ENCODE peak calls at places on chromosomes 6 and 20, in four cellular contexts. S, L, M and A are unnamed samples.
A peak's percentile ranks its signal among the peaks of the same experiment; 100 is the strongest.

GRCh38 chr6:90569223-90569622 is 17.6 kb downstream of the MAP3K7 start:
- DNase-seq in M (no peak), L (no peak), S (no peak), A (no peak)

GRCh38 chr6:168078199-168078942 is 641 bp downstream of the FRMD1 start:
- DNase-seq in M (no peak), S (no peak), L (no peak), A (no peak)

GRCh38 chr6:142900467-142900961 is 44.5 kb downstream of the HIVEP2 start:
- DNase-seq in S (no peak), L (no peak), M (no peak), A (no peak)

GRCh38 chr6:108944058-108944457 is 95.8 kb downstream of the ARMC2 start:
- DNase-seq in S (no peak), M (no peak), L (no peak), A (no peak)

GRCh38 chr20:45779011-45779915 is 12.4 kb downstream of the WFDC3 start:
- DNase-seq in L (no peak), S (no peak), M (peak; percentile 98), A (no peak)

GRCh38 chr6:89952696-89953095 is 58.4 kb downstream of the GJA10 start:
- DNase-seq in M (no peak), S (no peak), L (no peak), A (no peak)

GRCh38 chr6:151293621-151294020 is 53.9 kb downstream of the AKAP12 start:
- DNase-seq in S (no peak), L (no peak), M (no peak), A (no peak)

GRCh38 chr6:71080793-71081192 is 123.9 kb upstream of the B3GAT2 start:
- DNase-seq in L (no peak), M (no peak), S (no peak), A (no peak)

GRCh38 chr20:8401491-8401890 is 269.4 kb downstream of the PLCB1 start:
- DNase-seq in M (no peak), L (no peak), S (no peak), A (no peak)

GRCh38 chr6:48667797-48668196 is 556.8 kb upstream of the PTCHD4 start:
- DNase-seq in M (no peak), S (no peak), L (no peak), A (no peak)

GRCh38 chr6:22807818-22808217 is 238.5 kb downstream of the HDGFL1 start:
- DNase-seq in L (no peak), M (no peak), S (no peak), A (no peak)
- TF ChIP-seq FOSL1 in L (no peak), M (no peak), S (no peak), A (no peak)

GRCh38 chr6:153207617-153208016 is 76.5 kb upstream of the RGS17 start:
- DNase-seq in L (no peak), M (no peak), S (no peak), A (no peak)
- TF ChIP-seq FOSL1 in L (no peak), M (no peak), S (no peak), A (no peak)

GRCh38 chr6:6889601-6890000 is 218.2 kb upstream of the RREB1 start:
- DNase-seq in S (no peak), L (no peak), M (no peak), A (no peak)

GRCh38 chr6:6892706-6893601 is 214.8 kb upstream of the RREB1 start:
- DNase-seq in L (no peak), M (no peak), S (no peak), A (no peak)

GRCh38 chr6:6891074-6891754 is 216.5 kb upstream of the RREB1 start:
- DNase-seq in M (no peak), L (no peak), S (no peak), A (no peak)

GRCh38 chr6:6891949-6892461 is 215.8 kb upstream of the RREB1 start:
- DNase-seq in S (no peak), L (no peak), M (no peak), A (no peak)

GRCh38 chr6:6890400-6890858 is 217.3 kb upstream of the RREB1 start:
- DNase-seq in L (peak; percentile 47), M (no peak), S (no peak), A (peak; percentile 59)
- TF ChIP-seq FOSL1 in L (no peak), M (no peak), S (no peak), A (no peak)

GRCh38 chr20:32780749-32781402 is 18.7 kb downstream of the DNMT3B start:
- DNase-seq in M (no peak), S (no peak), L (no peak), A (no peak)
- TF ChIP-seq FOSL1 in M (no peak), S (no peak), L (no peak), A (no peak)

GRCh38 chr6:41459738-41460137 is 86.4 kb upstream of the FOXP4 start:
- DNase-seq in S (peak; percentile 49), L (no peak), M (no peak), A (no peak)
- TF ChIP-seq FOSL1 in S (no peak), L (no peak), M (no peak), A (no peak)

DNA sequence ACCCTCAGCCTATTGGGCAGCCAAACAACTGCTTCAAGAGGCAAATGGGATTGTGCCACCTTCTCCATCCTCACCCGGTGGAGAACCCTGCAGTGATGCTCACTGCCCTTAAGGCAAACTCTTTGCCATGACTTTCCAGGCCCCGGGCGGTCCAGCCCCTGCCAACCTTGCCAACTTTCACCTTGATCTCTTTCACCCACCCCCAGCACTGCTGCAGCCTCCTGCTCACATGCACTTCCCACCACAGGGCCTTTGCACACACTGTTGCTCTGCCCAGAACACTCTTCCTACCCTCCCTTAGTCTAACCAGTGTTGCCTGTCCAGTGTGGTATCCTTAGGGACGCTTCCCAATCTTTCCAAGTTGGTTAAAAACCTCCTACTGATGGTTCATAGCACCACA is 221.1 kb downstream of the EYA2 start:
- DNase-seq in M (no peak), L (no peak), S (no peak), A (no peak)
- TF ChIP-seq FOSL1 in M (no peak), L (no peak), S (no peak), A (no peak)

DNA sequence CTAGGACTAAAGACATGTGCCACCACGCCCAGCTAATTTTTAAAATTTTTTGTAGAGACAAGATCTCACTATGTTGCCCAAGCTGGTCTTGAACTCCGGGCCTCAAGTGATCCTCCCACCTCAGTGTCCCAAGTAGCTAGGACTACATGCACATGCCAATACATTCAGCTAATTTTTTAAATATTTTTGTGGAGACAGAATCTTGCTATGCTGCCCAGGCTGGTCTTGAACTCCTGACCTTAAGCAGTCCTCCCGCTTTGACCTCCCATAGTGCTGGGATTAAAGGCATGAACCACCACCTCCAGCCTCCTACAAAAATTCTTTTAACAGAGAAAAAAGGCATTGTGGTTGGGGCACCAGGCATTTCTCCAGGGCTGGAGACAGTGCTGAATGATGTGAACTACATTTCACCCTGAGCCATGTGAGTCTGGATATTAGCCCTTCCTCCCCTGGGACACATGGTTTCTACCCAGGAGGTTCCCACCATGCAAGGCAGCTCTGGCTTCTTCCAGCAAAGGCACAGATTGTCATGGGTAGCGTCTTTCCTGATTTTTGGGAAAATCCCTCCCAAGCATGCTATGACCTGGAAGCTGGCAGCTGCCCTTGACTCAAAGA is 36.3 kb upstream of the CMTR1 start:
- DNase-seq in L (no peak), S (no peak), M (no peak), A (no peak)
- TF ChIP-seq FOSL1 in L (no peak), S (no peak), M (no peak), A (no peak)